ENCODE peak calls at places on chromosomes 3 and 15, in seven cellular contexts. W, K, X, R, H, S and U are unnamed samples.

GRCh38 chr3:143134446-143134845 is 14.9 kb downstream of the CHST2 start:
- DNase-seq in W (no peak), K (no peak), X (no peak), R (no peak), H (peak; percentile 49), S (peak; percentile 40), U (no peak)

GRCh38 chr3:57091471-57091870 is 31.0 kb downstream of the SPATA12 start:
- DNase-seq in W (peak; percentile 83), K (no peak), X (no peak), R (no peak), H (peak; percentile 74), S (peak; percentile 74), U (no peak)

GRCh38 chr3:12706504-12707253 is 42.8 kb upstream of the RAF1 start:
- DNase-seq in W (peak; percentile 74), K (no peak), X (peak; percentile 24), R (peak; percentile 80), H (peak; percentile 45), S (peak; percentile 80), U (no peak)

GRCh38 chr15:42508263-42508690 is 12.8 kb downstream of the SNAP23 start:
- DNase-seq in W (peak; percentile 78), K (no peak), X (no peak), R (no peak), H (no peak), S (peak; percentile 50), U (no peak)

GRCh38 chr3:73043414-73043813 is 18.0 kb upstream of the EBLN2 start:
- DNase-seq in W (no peak), K (no peak), X (no peak), R (no peak), H (no peak), S (no peak), U (no peak)

GRCh38 chr15:35439291-35439690 is 106.7 kb downstream of the DPH6 start:
- DNase-seq in W (peak; percentile 88), K (no peak), X (no peak), R (no peak), H (no peak), S (peak; percentile 84), U (peak; percentile 80)

GRCh38 chr3:38916706-38917105 is 100.7 kb upstream of the SCN10A start:
- DNase-seq in W (peak; percentile 19), K (no peak), X (no peak), R (no peak), H (no peak), S (no peak), U (peak; percentile 4)

GRCh38 chr15:34336333-34336732 is 1.2 kb downstream of the SLC12A6 start:
- DNase-seq in W (no peak), K (no peak), X (no peak), R (peak; percentile 27), H (no peak), S (no peak), U (no peak)

GRCh38 chr3:115803661-115804060 is 180.4 kb downstream of the GAP43 start:
- DNase-seq in W (no peak), K (no peak), X (no peak), R (no peak), H (no peak), S (no peak), U (no peak)

GRCh38 chr15:70810916-70811578 is 42.9 kb downstream of the LARP6 start:
- DNase-seq in W (no peak), K (no peak), X (no peak), R (no peak), H (no peak), S (no peak), U (no peak)

GRCh38 chr3:178823140-178823539 is 248.5 kb downstream of the ZMAT3 start:
- DNase-seq in W (no peak), K (no peak), X (no peak), R (no peak), H (no peak), S (no peak), U (no peak)

GRCh38 chr3:141366285-141367037 is 1.8 kb upstream of the ZBTB38 start:
- DNase-seq in W (peak; percentile 99), K (no peak), X (peak; percentile 34), R (no peak), H (peak; percentile 93), S (peak; percentile 94), U (peak; percentile 90)

GRCh38 chr15:43168192-43169107 is 16.8 kb upstream of the CCNDBP1 start:
- DNase-seq in W (peak; percentile 81), K (no peak), X (no peak), R (no peak), H (peak; percentile 90), S (peak; percentile 62), U (no peak)

GRCh38 chr15:35519536-35520149 is 26.3 kb downstream of the DPH6 start:
- DNase-seq in W (peak; percentile 64), K (no peak), X (no peak), R (peak; percentile 52), H (peak; percentile 46), S (peak; percentile 74), U (no peak)

GRCh38 chr3:134713673-134714072 is 62.9 kb upstream of the KY start:
- DNase-seq in W (no peak), K (no peak), X (no peak), R (no peak), H (no peak), S (no peak), U (no peak)

GRCh38 chr3:194296832-194297666 is 54.1 kb downstream of the CPN2 start:
- DNase-seq in W (no peak), K (peak; percentile 86), X (no peak), R (no peak), H (no peak), S (no peak), U (no peak)

GRCh38 chr15:59994855-59995557 is 9.1 kb upstream of the FOXB1 start:
- DNase-seq in W (no peak), K (no peak), X (no peak), R (no peak), H (no peak), S (no peak), U (no peak)

GRCh38 chr3:8503871-8504610 is 2.4 kb downstream of the LMCD1 start:
- DNase-seq in W (no peak), K (no peak), X (no peak), R (no peak), H (no peak), S (no peak), U (no peak)
- TF ChIP-seq CTCF in W (no peak), K (no peak), X (no peak), R (no peak), H (no peak), S (no peak), U (no peak)

GRCh38 chr15:39801641-39802309 is 19.1 kb upstream of the FSIP1 start:
- DNase-seq in W (no peak), K (peak; percentile 57), X (no peak), R (peak; percentile 20), H (no peak), S (no peak), U (no peak)
- H3K4me3 ChIP-seq in W (no peak overlapping the region), K (no peak overlapping the region), X (no peak overlapping the region), R (no peak overlapping the region), H (no peak overlapping the region), S (no peak overlapping the region), U (no peak overlapping the region)

DNA sequence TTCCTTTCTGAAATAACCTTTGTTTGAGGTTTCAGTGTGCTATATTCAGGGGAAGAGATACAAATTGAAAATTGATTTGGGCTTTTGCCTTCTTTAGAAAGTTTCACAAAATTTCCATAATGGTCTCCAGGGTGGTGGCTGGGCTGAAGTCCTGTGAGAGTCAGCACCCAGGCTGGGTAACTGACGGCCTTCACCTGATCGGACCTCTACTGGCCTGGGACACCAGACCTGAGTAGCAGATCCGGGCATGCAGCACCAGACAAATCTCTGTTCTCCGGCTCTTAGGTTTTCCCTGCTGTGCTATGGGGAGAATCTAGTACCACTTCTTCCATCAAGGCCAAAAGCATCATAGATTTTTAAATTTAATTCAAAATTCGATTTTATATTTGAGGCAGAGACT is 133.0 kb upstream of the LMCD1 start:
- DNase-seq in W (no peak), K (no peak), X (no peak), R (no peak), H (no peak), S (no peak), U (no peak)
- TF ChIP-seq CTCF in W (no peak), K (no peak), X (no peak), R (no peak), H (no peak), S (no peak), U (no peak)

GRCh38 chr3:149970716-149971402 is at the start of gene PFN2:
- DNase-seq in W (peak; percentile 73), K (peak; percentile 81), X (peak; percentile 78), R (peak; percentile 40), H (peak; percentile 46), S (peak; percentile 92), U (no peak)
- H3K4me3 ChIP-seq in W (peak within 1 kb of the TSS; percentile 95), K (peak within 1 kb of the TSS; percentile 87), X (peak within 1 kb of the TSS; percentile 95), R (no peak within 1 kb of the TSS), H (peak within 1 kb of the TSS; percentile 85), S (peak within 1 kb of the TSS; percentile 60), U (peak within 1 kb of the TSS; percentile 74)

DNA sequence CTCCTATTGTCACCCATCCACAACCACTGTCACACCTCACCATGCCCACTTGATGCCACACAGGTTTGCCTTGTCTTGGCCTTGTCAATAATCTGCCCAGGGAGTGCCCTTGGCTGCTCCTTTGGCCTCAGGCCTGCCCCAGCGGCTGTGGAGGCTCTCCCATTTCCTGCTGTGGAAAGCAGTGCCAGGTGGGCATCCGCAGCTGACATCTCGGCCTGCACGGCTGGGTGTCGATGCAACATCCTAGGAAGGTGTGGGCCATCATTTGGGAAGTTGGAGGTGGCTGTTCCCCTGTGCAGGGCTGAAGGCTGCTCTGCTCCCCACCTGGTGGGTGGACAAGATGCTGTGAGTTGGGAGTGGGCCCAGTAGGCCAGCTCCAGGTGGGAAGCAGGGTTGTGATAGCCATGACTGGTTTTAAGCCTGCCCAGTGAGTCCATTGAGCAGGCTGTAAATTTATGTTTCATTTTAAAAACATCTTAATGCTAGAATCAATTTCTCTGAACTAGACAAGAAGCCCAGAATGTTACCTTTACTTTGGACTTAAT is 12.5 kb downstream of the DNAH1 start:
- DNase-seq in W (no peak), K (no peak), X (no peak), R (no peak), H (no peak), S (no peak), U (no peak)
- TF ChIP-seq CTCF in W (no peak), K (no peak), X (no peak), R (no peak), H (no peak), S (no peak), U (no peak)

GRCh38 chr3:184738519-184738890 is 26.6 kb upstream of the MAGEF1 start:
- DNase-seq in W (no peak), K (no peak), X (no peak), R (no peak), H (no peak), S (no peak), U (no peak)
- H3K4me3 ChIP-seq in W (no peak overlapping the region), K (no peak overlapping the region), X (no peak overlapping the region), R (no peak overlapping the region), H (no peak overlapping the region), S (no peak overlapping the region), U (no peak overlapping the region)

GRCh38 chr3:14200276-14200675 is 21.7 kb downstream of the LSM3 start:
- DNase-seq in W (peak; percentile 40), K (no peak), X (no peak), R (no peak), H (no peak), S (peak; percentile 74), U (no peak)

GRCh38 chr3:14202874-14203520 is 24.4 kb downstream of the LSM3 start:
- DNase-seq in W (no peak), K (no peak), X (no peak), R (no peak), H (no peak), S (peak; percentile 14), U (no peak)

GRCh38 chr3:14203521-14204079 is 25.0 kb downstream of the LSM3 start:
- DNase-seq in W (peak; percentile 87), K (no peak), X (no peak), R (peak; percentile 89), H (peak; percentile 77), S (peak; percentile 91), U (peak; percentile 73)

GRCh38 chr3:14200841-14201240 is 22.2 kb downstream of the LSM3 start:
- DNase-seq in W (peak; percentile 46), K (no peak), X (no peak), R (no peak), H (no peak), S (peak; percentile 70), U (no peak)

GRCh38 chr3:14201881-14202684 is 23.5 kb downstream of the LSM3 start:
- DNase-seq in W (no peak), K (no peak), X (no peak), R (no peak), H (no peak), S (peak; percentile 18), U (no peak)
- TF ChIP-seq CTCF in W (no peak), K (no peak), X (no peak), R (no peak), H (no peak), S (no peak), U (no peak)